ENCODE peak calls at places on chromosomes 5 and 9, in five cellular contexts. One of them, this sample, is unnamed.
A peak's percentile ranks its signal among the peaks of the same experiment; 100 is the strongest.

GRCh38 chr5:177306674-177307543 is 3.3 kb downstream of the PRELID1 start:
- DNase-seq in GM23338: peak; percentile 67
- DNase-seq in hepatocyte: no peak
- DNase-seq in OCI-LY7: peak; percentile 28
- DNase-seq in GM23248: peak; percentile 19
- DNase-seq in this sample: no peak

GRCh38 chr9:98523231-98523901 is 185.4 kb downstream of the GABBR2 start:
- DNase-seq in hepatocyte: peak; percentile 28
- DNase-seq in GM23248: peak; percentile 74
- DNase-seq in GM23338: peak; percentile 64
- DNase-seq in OCI-LY7: no peak
- DNase-seq in this sample: no peak

GRCh38 chr9:111094433-111095421 is 56.5 kb upstream of the LPAR1 start:
- DNase-seq in GM23338: no peak
- DNase-seq in OCI-LY7: no peak
- DNase-seq in hepatocyte: peak; percentile 37
- DNase-seq in GM23248: peak; percentile 90
- DNase-seq in this sample: no peak

GRCh38 chr5:172906436-172906835 is 52.8 kb upstream of the RPL26L1 start:
- DNase-seq in OCI-LY7: no peak
- DNase-seq in hepatocyte: no peak
- DNase-seq in GM23338: no peak
- DNase-seq in GM23248: peak; percentile 40
- DNase-seq in this sample: no peak

GRCh38 chr5:139650031-139650688 is 2.0 kb downstream of the CXXC5 start:
- DNase-seq in GM23248: peak; percentile 66
- DNase-seq in OCI-LY7: peak; percentile 69
- DNase-seq in GM23338: peak; percentile 73
- DNase-seq in hepatocyte: peak; percentile 76
- DNase-seq in this sample: no peak

GRCh38 chr5:12488161-12488560 is 583.9 kb upstream of the CTNND2 start:
- DNase-seq in hepatocyte: no peak
- DNase-seq in GM23248: no peak
- DNase-seq in OCI-LY7: no peak
- DNase-seq in GM23338: no peak
- DNase-seq in this sample: no peak

GRCh38 chr9:132989414-132989996 is 11.0 kb downstream of the GFI1B start:
- DNase-seq in GM23338: no peak
- DNase-seq in OCI-LY7: no peak
- DNase-seq in GM23248: no peak
- DNase-seq in hepatocyte: no peak
- DNase-seq in this sample: no peak

GRCh38 chr5:143921525-143922311 is 109.8 kb downstream of the HMHB1 start:
- DNase-seq in GM23248: peak; percentile 92
- DNase-seq in hepatocyte: no peak
- DNase-seq in GM23338: no peak
- DNase-seq in OCI-LY7: no peak
- DNase-seq in this sample: no peak

GRCh38 chr9:5178126-5178805 is 7.2 kb downstream of the INSL6 start:
- DNase-seq in OCI-LY7: no peak
- DNase-seq in hepatocyte: no peak
- DNase-seq in GM23248: no peak
- DNase-seq in GM23338: no peak
- DNase-seq in this sample: no peak

GRCh38 chr9:121267689-121268597 is at the start of gene GSN:
- DNase-seq in OCI-LY7: peak; percentile 11
- DNase-seq in hepatocyte: peak; percentile 92
- DNase-seq in GM23338: peak; percentile 88
- DNase-seq in GM23248: peak; percentile 87
- DNase-seq in this sample: peak; percentile 89

GRCh38 chr9:127896395-127897193 is 2.8 kb downstream of the ST6GALNAC6 start:
- DNase-seq in GM23248: no peak
- DNase-seq in hepatocyte: no peak
- DNase-seq in OCI-LY7: no peak
- DNase-seq in GM23338: no peak
- DNase-seq in this sample: no peak
- H3K27ac ChIP-seq in GM23248: peak overlapping the region; percentile 28
- H3K27ac ChIP-seq in hepatocyte: peak overlapping the region; percentile 47
- H3K27ac ChIP-seq in OCI-LY7: no peak overlapping the region
- H3K27ac ChIP-seq in GM23338: peak overlapping the region; percentile 91
- H3K27ac ChIP-seq in this sample: no peak overlapping the region

GRCh38 chr5:142100307-142100706 is 8.3 kb upstream of the NDFIP1 start:
- DNase-seq in hepatocyte: no peak
- DNase-seq in GM23248: peak; percentile 59
- DNase-seq in OCI-LY7: no peak
- DNase-seq in GM23338: no peak
- DNase-seq in this sample: no peak
- H3K9me2 ChIP-seq in hepatocyte: no peaks in the 10 kb centered on the region
- H3K9me2 ChIP-seq in GM23248: no peaks in the 10 kb centered on the region
- H3K9me2 ChIP-seq in OCI-LY7: no peaks in the 10 kb centered on the region
- H3K9me2 ChIP-seq in GM23338: peaks cover 8% of the 10 kb centered on the region
- H3K9me2 ChIP-seq in this sample: no peaks in the 10 kb centered on the region

GRCh38 chr5:71456362-71456743 is 902 bp downstream of the BDP1 start:
- DNase-seq in OCI-LY7: no peak
- DNase-seq in GM23248: peak; percentile 35
- DNase-seq in GM23338: no peak
- DNase-seq in hepatocyte: no peak
- DNase-seq in this sample: peak; percentile 54
- H3K27ac ChIP-seq in OCI-LY7: peak overlapping the region; percentile 71
- H3K27ac ChIP-seq in GM23248: peak overlapping the region; percentile 93
- H3K27ac ChIP-seq in GM23338: no peak overlapping the region
- H3K27ac ChIP-seq in hepatocyte: peak overlapping the region; percentile 95
- H3K27ac ChIP-seq in this sample: peak overlapping the region; percentile 51

DNA sequence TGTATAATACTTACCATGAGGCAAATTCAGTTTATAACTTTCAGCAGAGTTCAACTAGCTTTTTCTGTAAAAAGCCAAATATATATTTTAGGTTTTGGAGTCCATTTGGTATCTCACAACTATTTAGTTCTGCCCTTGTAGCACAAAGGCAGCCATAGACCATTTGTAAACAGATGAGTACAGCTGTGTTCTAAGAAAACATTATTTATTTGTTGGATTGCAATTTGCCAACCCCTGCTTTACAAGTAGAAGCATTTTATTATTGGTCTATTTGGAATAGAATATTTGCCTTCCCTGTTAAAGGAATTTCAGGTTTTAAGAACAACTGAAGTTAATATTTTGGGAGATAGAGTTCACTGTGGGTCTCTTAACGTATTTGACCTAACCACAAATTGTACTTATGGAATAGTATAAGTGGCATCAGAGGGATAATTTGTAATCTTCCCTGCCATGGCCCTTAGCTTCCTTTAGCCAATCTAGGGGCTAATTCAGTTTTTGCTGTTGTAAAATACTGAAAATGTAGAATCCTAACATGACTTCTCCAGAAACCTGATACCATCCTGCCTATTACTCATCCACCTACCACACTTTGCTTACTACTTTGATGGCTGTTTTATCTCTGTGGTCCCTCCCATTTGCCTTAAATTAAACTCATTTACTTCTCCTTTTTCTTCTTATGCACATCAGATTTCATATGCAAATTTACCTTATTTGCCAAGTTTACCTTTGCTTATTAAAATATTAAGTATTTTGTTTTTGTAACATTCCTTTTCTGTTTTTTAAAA is 109.2 kb downstream of the DMXL1 start:
- DNase-seq in GM23248: peak; percentile 20
- DNase-seq in GM23338: no peak
- DNase-seq in OCI-LY7: no peak
- DNase-seq in hepatocyte: no peak
- DNase-seq in this sample: peak; percentile 69
- H3K9me2 ChIP-seq in GM23248: no peaks in the 10 kb centered on the region
- H3K9me2 ChIP-seq in GM23338: no peaks in the 10 kb centered on the region
- H3K9me2 ChIP-seq in OCI-LY7: no peaks in the 10 kb centered on the region
- H3K9me2 ChIP-seq in hepatocyte: no peaks in the 10 kb centered on the region
- H3K9me2 ChIP-seq in this sample: no peaks in the 10 kb centered on the region

DNA sequence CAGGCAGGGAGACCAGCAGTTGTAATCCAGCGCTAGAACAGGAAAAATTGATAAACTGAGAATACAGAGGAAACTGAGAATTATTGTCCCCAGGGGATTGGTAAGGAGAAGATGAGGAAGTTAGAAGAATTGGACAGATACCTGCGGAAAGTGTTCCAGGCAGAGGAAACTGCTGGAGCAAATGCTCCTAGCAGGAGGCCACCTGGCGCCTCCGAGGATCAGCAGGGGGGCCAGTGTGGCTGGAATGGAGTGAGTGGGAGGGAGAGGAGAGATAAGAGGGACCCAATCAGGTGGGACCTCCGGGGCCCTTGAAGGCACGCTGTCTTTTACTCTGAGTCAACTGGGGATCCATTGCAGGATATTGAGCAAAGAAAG is 695 bp upstream of the ANXA6 start:
- DNase-seq in GM23248: no peak
- DNase-seq in GM23338: peak; percentile 64
- DNase-seq in hepatocyte: peak; percentile 54
- DNase-seq in OCI-LY7: no peak
- DNase-seq in this sample: peak; percentile 71
- H3K27ac ChIP-seq in GM23248: peak overlapping the region; percentile 66
- H3K27ac ChIP-seq in GM23338: no peak overlapping the region
- H3K27ac ChIP-seq in hepatocyte: peak overlapping the region; percentile 84
- H3K27ac ChIP-seq in OCI-LY7: no peak overlapping the region
- H3K27ac ChIP-seq in this sample: peak overlapping the region; percentile 95

GRCh38 chr9:679462-679861 is 162.0 kb upstream of the DMRT1 start:
- DNase-seq in GM23338: no peak
- DNase-seq in GM23248: no peak
- DNase-seq in OCI-LY7: no peak
- DNase-seq in hepatocyte: no peak
- DNase-seq in this sample: no peak

GRCh38 chr9:676780-677458 is 164.6 kb upstream of the DMRT1 start:
- DNase-seq in GM23338: no peak
- DNase-seq in GM23248: no peak
- DNase-seq in OCI-LY7: no peak
- DNase-seq in hepatocyte: no peak
- DNase-seq in this sample: no peak

GRCh38 chr9:675697-676370 is 165.7 kb upstream of the DMRT1 start:
- DNase-seq in GM23248: no peak
- DNase-seq in hepatocyte: no peak
- DNase-seq in OCI-LY7: no peak
- DNase-seq in GM23338: no peak
- DNase-seq in this sample: no peak

GRCh38 chr9:680106-680505 is 161.4 kb upstream of the DMRT1 start:
- DNase-seq in OCI-LY7: no peak
- DNase-seq in GM23248: no peak
- DNase-seq in GM23338: no peak
- DNase-seq in hepatocyte: no peak
- DNase-seq in this sample: no peak

GRCh38 chr9:677461-678097 is 163.9 kb upstream of the DMRT1 start:
- DNase-seq in GM23248: peak; percentile 75
- DNase-seq in OCI-LY7: no peak
- DNase-seq in GM23338: no peak
- DNase-seq in hepatocyte: no peak
- DNase-seq in this sample: no peak
- H3K9me2 ChIP-seq in GM23248: no peaks in the 10 kb centered on the region
- H3K9me2 ChIP-seq in OCI-LY7: no peaks in the 10 kb centered on the region
- H3K9me2 ChIP-seq in GM23338: no peaks in the 10 kb centered on the region
- H3K9me2 ChIP-seq in hepatocyte: no peaks in the 10 kb centered on the region
- H3K9me2 ChIP-seq in this sample: no peaks in the 10 kb centered on the region